ENCODE peak calls at places on chromosomes 2 and 18, in seven cellular contexts. V is fibroblast of lung; D is right lobe of liver; P is AG04450; U is pancreas; O is breast epithelium; R is CD8-positive, alpha-beta T cell. B is an unnamed sample.
A peak's percentile ranks its signal among the peaks of the same experiment; 100 is the strongest.

GRCh38 chr2:165825041-165825440 is 31.0 kb upstream of the GALNT3 start:
- DNase-seq in V (peak; percentile 26), D (no peak), P (no peak), U (no peak), O (no peak), R (no peak), B (peak; percentile 41)

GRCh38 chr2:221203846-221204245 is 368.3 kb downstream of the EPHA4 start:
- DNase-seq in V (no peak), D (no peak), P (no peak), U (no peak), O (no peak), R (no peak), B (peak; percentile 29)

GRCh38 chr2:239684271-239684670 is 283.5 kb upstream of the HDAC4 start:
- DNase-seq in V (no peak), D (no peak), P (no peak), U (no peak), O (no peak), R (no peak), B (no peak)

GRCh38 chr2:217996345-217996744 is 6.5 kb downstream of the TNS1 start:
- DNase-seq in V (peak; percentile 95), D (no peak), P (peak; percentile 36), U (peak; percentile 78), O (no peak), R (no peak), B (no peak)

GRCh38 chr2:188512456-188512855 is 220.8 kb downstream of the GULP1 start:
- DNase-seq in V (peak; percentile 83), D (no peak), P (peak; percentile 43), U (no peak), O (no peak), R (no peak), B (no peak)

GRCh38 chr2:11757101-11757500 is 10.7 kb downstream of the LPIN1 start:
- DNase-seq in V (no peak), D (no peak), P (no peak), U (no peak), O (no peak), R (no peak), B (no peak)

GRCh38 chr2:7324706-7325105 is 407.5 kb downstream of the RNF144A start:
- DNase-seq in V (no peak), D (no peak), P (no peak), U (no peak), O (no peak), R (no peak), B (no peak)

GRCh38 chr2:134782792-134783191 is 55.6 kb upstream of the ACMSD start:
- DNase-seq in V (peak; percentile 36), D (no peak), P (no peak), U (no peak), O (no peak), R (no peak), B (no peak)

GRCh38 chr2:181949047-181949446 is 36.6 kb upstream of the PPP1R1C start:
- DNase-seq in V (no peak), D (no peak), P (no peak), U (no peak), O (no peak), R (no peak), B (no peak)

GRCh38 chr2:20012282-20013060 is at the start of gene MATN3:
- DNase-seq in V (peak; percentile 20), D (peak; percentile 46), P (no peak), U (peak; percentile 22), O (peak; percentile 52), R (peak; percentile 7), B (peak; percentile 63)

GRCh38 chr18:76979906-76980305 is 152.7 kb downstream of the MBP start:
- DNase-seq in V (no peak), D (no peak), P (no peak), U (no peak), O (no peak), R (no peak), B (no peak)

GRCh38 chr2:223383315-223383714 is 218.8 kb downstream of the SCG2 start:
- DNase-seq in V (no peak), D (no peak), P (no peak), U (no peak), O (no peak), R (no peak), B (no peak)

GRCh38 chr18:48961547-48961946 is 10.8 kb upstream of the SMAD7 start:
- DNase-seq in V (peak; percentile 28), D (no peak), P (no peak), U (no peak), O (no peak), R (no peak), B (no peak)

GRCh38 chr2:16625201-16625729 is 40.4 kb downstream of the CYRIA start:
- DNase-seq in V (no peak), D (no peak), P (no peak), U (no peak), O (no peak), R (no peak), B (no peak)

GRCh38 chr2:236955675-236956618 is 129.7 kb upstream of the COPS8 start:
- DNase-seq in V (no peak), D (no peak), P (no peak), U (no peak), O (no peak), R (no peak), B (peak; percentile 7)

GRCh38 chr2:10839813-10840212 is 27.2 kb upstream of the PDIA6 start:
- DNase-seq in V (peak; percentile 36), D (no peak), P (no peak), U (no peak), O (no peak), R (no peak), B (no peak)

GRCh38 chr2:29632018-29632417 is 289.4 kb downstream of the ALK start:
- DNase-seq in V (no peak), D (no peak), P (no peak), U (no peak), O (no peak), R (no peak), B (no peak)

GRCh38 chr2:71889991-71890684 is 257.5 kb downstream of the CYP26B1 start:
- DNase-seq in V (peak; percentile 85), D (no peak), P (no peak), U (no peak), O (no peak), R (no peak), B (no peak)

GRCh38 chr2:19361325-19361990 is 3.0 kb upstream of the OSR1 start:
- DNase-seq in V (peak; percentile 43), D (peak; percentile 62), P (no peak), U (no peak), O (no peak), R (no peak), B (no peak)

GRCh38 chr2:191800874-191801273 is 46.0 kb downstream of the CAVIN2 start:
- DNase-seq in V (no peak), D (no peak), P (no peak), U (no peak), O (no peak), R (no peak), B (no peak)

GRCh38 chr2:86368181-86368824 is 30.9 kb upstream of the REEP1 start:
- DNase-seq in V (peak; percentile 64), D (peak; percentile 40), P (no peak), U (peak; percentile 26), O (no peak), R (peak; percentile 33), B (peak; percentile 31)

GRCh38 chr18:77470836-77471413 is 221.3 kb downstream of the GALR1 start:
- DNase-seq in V (no peak), D (no peak), P (no peak), U (no peak), O (no peak), R (no peak), B (no peak)

GRCh38 chr2:48471048-48471474 is 58.9 kb upstream of the STON1 start:
- DNase-seq in V (peak; percentile 76), D (no peak), P (no peak), U (no peak), O (no peak), R (no peak), B (no peak)

GRCh38 chr18:48636436-48636835 is 97.6 kb downstream of the CTIF start:
- DNase-seq in V (no peak), D (no peak), P (no peak), U (no peak), O (no peak), R (no peak), B (no peak)

GRCh38 chr18:49651033-49651432 is 89.2 kb downstream of the LIPG start:
- DNase-seq in V (no peak), D (peak; percentile 63), P (no peak), U (no peak), O (no peak), R (no peak), B (peak; percentile 11)

DNA sequence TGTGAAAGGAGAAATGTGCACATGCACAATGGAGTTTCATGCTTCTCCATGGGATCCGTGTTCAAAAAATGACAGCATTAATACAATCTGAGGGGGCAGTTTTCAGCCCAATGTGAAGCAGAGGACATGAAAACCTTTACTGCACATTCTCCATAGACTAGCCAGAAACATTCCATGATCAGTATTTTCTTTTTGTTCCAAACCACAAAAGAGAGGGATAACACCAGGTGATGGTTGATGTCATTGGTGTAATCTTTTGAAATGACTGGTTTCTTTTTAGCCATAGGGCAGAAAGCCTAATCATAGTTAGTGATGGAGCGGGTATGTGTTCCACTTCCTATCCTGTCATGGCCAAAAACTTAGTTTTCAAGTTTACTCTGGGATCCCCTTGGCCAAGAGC is 1.8 kb upstream of the KYNU start:
- DNase-seq in V (no peak), D (no peak), P (no peak), U (no peak), O (no peak), R (no peak), B (no peak)
- H3K27ac ChIP-seq in V (no peak overlapping the region), D (peak overlapping the region; percentile 78), P (no peak overlapping the region), U (no peak overlapping the region), O (peak overlapping the region; percentile 33), R (no peak overlapping the region), B (no peak overlapping the region)

GRCh38 chr2:26461601-26462023 is 16.3 kb downstream of the OTOF start:
- DNase-seq in V (no peak), D (no peak), P (no peak), U (no peak), O (peak; percentile 45), R (no peak), B (no peak)
- TF ChIP-seq CTCF in V (no peak), D (no peak), P (no peak), U (no peak), O (no peak), R (no peak), B (no peak)

GRCh38 chr2:160380000-160380570 is 113.5 kb downstream of the RBMS1 start:
- DNase-seq in V (no peak), D (no peak), P (no peak), U (no peak), O (no peak), R (no peak), B (no peak)

GRCh38 chr2:160377204-160377995 is 116.2 kb downstream of the RBMS1 start:
- DNase-seq in V (peak; percentile 50), D (no peak), P (no peak), U (no peak), O (no peak), R (no peak), B (no peak)

GRCh38 chr2:160381425-160381951 is 112.1 kb downstream of the RBMS1 start:
- DNase-seq in V (peak; percentile 68), D (no peak), P (no peak), U (no peak), O (no peak), R (no peak), B (no peak)

GRCh38 chr2:160380613-160381012 is 113.0 kb downstream of the RBMS1 start:
- DNase-seq in V (no peak), D (peak; percentile 34), P (no peak), U (no peak), O (no peak), R (no peak), B (no peak)

GRCh38 chr2:160379399-160379798 is 114.2 kb downstream of the RBMS1 start:
- DNase-seq in V (peak; percentile 97), D (no peak), P (peak; percentile 83), U (no peak), O (no peak), R (no peak), B (no peak)
- H3K27ac ChIP-seq in V (peak overlapping the region; percentile 87), D (peak overlapping the region; percentile 13), P (peak overlapping the region; percentile 84), U (no peak overlapping the region), O (peak overlapping the region; percentile 87), R (no peak overlapping the region), B (peak overlapping the region; percentile 68)

GRCh38 chr18:10437837-10438236 is 16.6 kb upstream of the APCDD1 start:
- DNase-seq in V (no peak), D (no peak), P (no peak), U (no peak), O (no peak), R (no peak), B (no peak)
- TF ChIP-seq CTCF in V (no peak), D (peak; percentile 32), P (no peak), U (no peak), O (no peak), R (peak; percentile 20), B (no peak)

B was measured in stomach.